ENCODE peak calls at places on chromosome 22, in six cellular contexts. W, B, K, C, L and I are unnamed samples.
A peak's percentile ranks its signal among the peaks of the same experiment; 100 is the strongest.

GRCh38 chr22:48045369-48045768 is 1282.9 kb downstream of the TBC1D22A start:
- DNase-seq in K (no peak), W (no peak), B (no peak), L (no peak), C (peak; percentile 95), I (no peak)

GRCh38 chr22:39658367-39658766 is 87.8 kb downstream of the CACNA1I start:
- DNase-seq in L (no peak), C (no peak), K (no peak), B (peak; percentile 12), W (no peak), I (no peak)

GRCh38 chr22:23786752-23787599 is at the start of gene SMARCB1:
- DNase-seq in K (peak; percentile 86), B (peak; percentile 86), C (peak; percentile 89), L (peak; percentile 93), W (peak; percentile 93), I (peak; percentile 93)

GRCh38 chr22:24977370-24978230 is 25.1 kb downstream of the KIAA1671 start:
- DNase-seq in C (no peak), K (no peak), B (no peak), W (peak; percentile 80), L (peak; percentile 30), I (peak; percentile 72)

GRCh38 chr22:39306456-39307361 is 12.7 kb downstream of the RPL3 start:
- DNase-seq in W (peak; percentile 67), C (peak; percentile 50), K (no peak), B (peak; percentile 32), L (no peak), I (no peak)

GRCh38 chr22:29456211-29456671 is 17.9 kb downstream of the RFPL1 start:
- DNase-seq in L (no peak), K (no peak), C (no peak), B (no peak), W (peak; percentile 50), I (no peak)

GRCh38 chr22:21582801-21583740 is 15.6 kb downstream of the UBE2L3 start:
- DNase-seq in K (no peak), C (no peak), B (no peak), W (no peak), L (no peak), I (no peak)

GRCh38 chr22:22714600-22715361 is 70.4 kb downstream of the GGTLC2 start:
- DNase-seq in W (no peak), L (no peak), B (no peak), K (no peak), C (no peak), I (no peak)

GRCh38 chr22:39543095-39543494 is 10.5 kb upstream of the RPS19BP1 start:
- DNase-seq in K (no peak), L (no peak), W (no peak), B (no peak), C (no peak), I (no peak)

GRCh38 chr22:33883561-33883960 is 36.7 kb downstream of the LARGE1 start:
- DNase-seq in B (no peak), L (no peak), C (no peak), W (peak; percentile 45), K (no peak), I (no peak)

GRCh38 chr22:19805821-19806212 is 45.2 kb downstream of the TBX1 start:
- DNase-seq in K (no peak), B (no peak), L (peak; percentile 9), C (no peak), W (no peak), I (no peak)

GRCh38 chr22:20775342-20775895 is 1.5 kb downstream of the SERPIND1 start:
- DNase-seq in K (no peak), L (no peak), B (no peak), W (no peak), C (no peak), I (no peak)

GRCh38 chr22:30267382-30268302 is 991 bp upstream of the OSM start:
- DNase-seq in L (no peak), K (no peak), B (peak; percentile 57), C (no peak), W (no peak), I (no peak)

GRCh38 chr22:17998913-17999312 is 25.4 kb downstream of the MICAL3 start:
- DNase-seq in B (no peak), L (no peak), K (no peak), W (no peak), C (no peak), I (no peak)
- H3K27ac ChIP-seq in B (no peak overlapping the region), L (no peak overlapping the region), K (no peak overlapping the region), W (no peak overlapping the region), C (no peak overlapping the region), I (no peak overlapping the region)

GRCh38 chr22:37801946-37802309 is 5.8 kb upstream of the GCAT start:
- DNase-seq in W (no peak), B (no peak), K (no peak), C (no peak), L (no peak), I (peak; percentile 52)
- H3K27ac ChIP-seq in W (no peak overlapping the region), B (peak overlapping the region; percentile 8), K (no peak overlapping the region), C (no peak overlapping the region), L (no peak overlapping the region), I (peak overlapping the region; percentile 45)

GRCh38 chr22:44710474-44711235 is 8.7 kb downstream of the PRR5 start:
- DNase-seq in B (peak; percentile 50), C (no peak), K (no peak), W (no peak), L (no peak), I (peak; percentile 92)

GRCh38 chr22:44711701-44712100 is 9.7 kb downstream of the PRR5 start:
- DNase-seq in W (no peak), B (no peak), L (no peak), K (no peak), C (no peak), I (no peak)

GRCh38 chr22:44712156-44712555 is 10.2 kb downstream of the PRR5 start:
- DNase-seq in W (no peak), L (no peak), B (no peak), C (no peak), K (no peak), I (no peak)

GRCh38 chr22:44709881-44710400 is 7.9 kb downstream of the PRR5 start:
- DNase-seq in C (no peak), W (no peak), K (no peak), L (no peak), B (peak; percentile 53), I (no peak)

GRCh38 chr22:44711236-44711560 is 9.2 kb downstream of the PRR5 start:
- DNase-seq in W (no peak), C (no peak), L (no peak), K (no peak), B (no peak), I (no peak)
- H3K27ac ChIP-seq in W (no peak overlapping the region), C (no peak overlapping the region), L (no peak overlapping the region), K (no peak overlapping the region), B (peak overlapping the region; percentile 38), I (peak overlapping the region; percentile 53)

DNA sequence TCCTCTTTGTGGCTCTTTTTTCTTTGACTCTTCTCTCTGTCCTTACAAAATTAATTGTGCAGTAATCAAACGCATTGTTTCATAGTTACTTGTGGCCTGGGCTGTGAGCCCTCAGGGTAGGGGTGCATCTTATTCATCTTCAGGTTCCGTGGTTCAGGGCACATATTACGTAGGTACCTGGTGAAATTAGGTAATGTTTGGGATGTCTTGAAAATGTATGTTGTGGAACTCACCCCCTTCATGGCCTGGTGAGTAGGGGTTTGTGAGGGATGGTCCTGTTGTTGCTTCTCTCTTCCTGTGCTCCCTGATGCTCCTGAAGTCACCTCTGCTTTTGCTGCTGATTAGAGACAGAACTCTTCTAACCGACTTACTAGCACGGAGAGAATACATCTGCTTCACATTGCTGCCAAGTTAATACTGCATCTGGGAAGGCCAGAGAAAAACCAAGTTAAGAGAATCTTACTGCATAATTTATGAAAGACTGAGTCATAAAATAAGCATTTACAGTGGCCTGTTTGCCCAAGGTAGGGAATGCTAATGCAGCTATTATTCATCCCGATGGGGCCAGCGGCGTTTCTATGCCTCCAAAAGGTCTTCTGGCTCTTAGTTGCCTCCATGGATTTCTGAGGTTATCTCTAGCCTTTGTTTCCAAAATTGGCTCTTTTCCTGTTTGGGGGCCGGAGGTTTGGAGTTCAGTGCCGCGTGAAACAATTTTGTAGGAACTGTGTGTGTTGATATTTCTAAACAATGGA is 66.9 kb downstream of the TBC1D22A start:
- DNase-seq in L (no peak), K (no peak), W (peak; percentile 54), C (no peak), B (no peak), I (no peak)
- H3K27ac ChIP-seq in L (no peak overlapping the region), K (no peak overlapping the region), W (no peak overlapping the region), C (no peak overlapping the region), B (no peak overlapping the region), I (no peak overlapping the region)

GRCh38 chr22:40732996-40733292 is 53.7 kb downstream of the MCHR1 start:
- DNase-seq in L (no peak), W (no peak), C (no peak), B (no peak), K (no peak), I (no peak)

GRCh38 chr22:40727607-40728325 is 48.5 kb downstream of the MCHR1 start:
- DNase-seq in C (no peak), K (no peak), W (peak; percentile 51), L (no peak), B (no peak), I (no peak)

GRCh38 chr22:40729284-40729683 is 50.0 kb downstream of the MCHR1 start:
- DNase-seq in C (no peak), L (no peak), B (no peak), W (no peak), K (no peak), I (no peak)

GRCh38 chr22:40733919-40734318 is 54.6 kb downstream of the MCHR1 start:
- DNase-seq in L (no peak), C (no peak), W (peak; percentile 68), K (no peak), B (no peak), I (no peak)

GRCh38 chr22:40728731-40729189 is 49.5 kb downstream of the MCHR1 start:
- DNase-seq in K (peak; percentile 58), B (peak; percentile 28), L (no peak), C (no peak), W (peak; percentile 54), I (no peak)
- H3K27ac ChIP-seq in K (no peak overlapping the region), B (no peak overlapping the region), L (peak overlapping the region; percentile 11), C (no peak overlapping the region), W (peak overlapping the region; percentile 49), I (no peak overlapping the region)

DNA sequence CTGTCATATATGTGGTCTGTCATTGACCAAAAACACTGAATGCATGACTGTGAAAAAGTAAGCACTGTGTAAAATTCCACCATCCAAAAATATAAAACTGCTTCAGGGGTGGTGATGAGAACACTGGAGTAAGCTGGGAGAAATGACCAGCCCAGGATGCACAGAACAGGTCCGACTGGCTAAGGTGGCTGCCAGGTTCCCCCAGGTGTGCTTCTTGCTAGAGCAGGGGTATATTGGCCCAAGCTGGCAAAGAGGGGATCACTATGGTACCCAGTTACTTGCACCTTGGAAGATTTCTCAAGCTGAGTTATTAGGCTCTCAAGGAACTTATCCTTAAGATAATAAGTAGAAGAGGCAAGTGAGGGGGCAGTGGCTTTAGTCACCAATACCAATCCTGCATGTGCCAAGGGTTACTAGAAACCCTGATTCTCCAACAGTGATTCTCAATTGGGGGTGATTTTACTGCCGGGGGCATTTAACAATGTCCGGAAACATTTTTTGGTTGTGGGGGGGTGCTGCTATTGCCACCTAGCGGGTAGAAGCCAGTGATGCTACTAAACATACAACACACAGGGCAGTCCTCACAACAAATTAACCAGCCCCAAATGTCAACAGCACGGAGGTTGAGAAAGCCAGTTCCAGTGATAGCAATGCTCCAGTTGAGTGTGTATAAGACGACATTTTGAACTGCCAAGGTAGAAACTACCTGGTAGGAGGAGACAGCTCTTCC is 15.7 kb downstream of the SNU13 start:
- DNase-seq in L (no peak), K (no peak), W (peak; percentile 19), C (no peak), B (no peak), I (no peak)
- H3K27ac ChIP-seq in L (no peak overlapping the region), K (no peak overlapping the region), W (no peak overlapping the region), C (no peak overlapping the region), B (peak overlapping the region; percentile 16), I (no peak overlapping the region)